ENCODE peak calls at places on chromosomes 16 and 17, in five cellular contexts. B, I, U, N and X are unnamed samples.
A peak's percentile ranks its signal among the peaks of the same experiment; 100 is the strongest.

GRCh38 chr16:89688395-89688794 is 1.9 kb downstream of the CDK10 start:
- DNase-seq in B (no peak), I (no peak), U (no peak), N (no peak), X (no peak)

GRCh38 chr16:68760671-68761275 is 23.7 kb downstream of the CDH1 start:
- DNase-seq in B (no peak), I (peak; percentile 30), U (no peak), N (no peak), X (no peak)

GRCh38 chr16:21650517-21650916 is 1.9 kb downstream of the IGSF6 start:
- DNase-seq in B (no peak), I (peak; percentile 45), U (no peak), N (no peak), X (no peak)

GRCh38 chr17:69084911-69085310 is 24.2 kb upstream of the ABCA9 start:
- DNase-seq in B (no peak), I (peak; percentile 14), U (peak; percentile 84), N (no peak), X (no peak)

GRCh38 chr16:85075236-85075924 is 36.9 kb downstream of the CIBAR2 start:
- DNase-seq in B (no peak), I (no peak), U (peak; percentile 78), N (no peak), X (no peak)

GRCh38 chr17:44102845-44103622 is 20.4 kb downstream of the HDAC5 start:
- DNase-seq in B (no peak), I (no peak), U (peak; percentile 89), N (peak; percentile 71), X (no peak)

GRCh38 chr17:21817791-21818364 is 125.6 kb downstream of the KCNJ18 start:
- DNase-seq in B (no peak), I (no peak), U (no peak), N (no peak), X (no peak)

GRCh38 chr17:78089557-78090281 is 38.8 kb downstream of the TMC6 start:
- DNase-seq in B (no peak), I (no peak), U (no peak), N (no peak), X (no peak)

GRCh38 chr17:35187481-35187880 is 6.7 kb downstream of the SLC35G3 start:
- DNase-seq in B (no peak), I (no peak), U (no peak), N (no peak), X (no peak)

GRCh38 chr16:27335349-27336052 is 21.7 kb downstream of the IL4R start:
- DNase-seq in B (no peak), I (peak; percentile 83), U (no peak), N (no peak), X (no peak)

GRCh38 chr16:88634994-88635670 is 3.2 kb upstream of the IL17C start:
- DNase-seq in B (no peak), I (peak; percentile 36), U (peak; percentile 23), N (no peak), X (no peak)

GRCh38 chr17:47267354-47267828 is 13.8 kb downstream of the ITGB3 start:
- DNase-seq in B (no peak), I (peak; percentile 91), U (peak; percentile 34), N (no peak), X (no peak)

GRCh38 chr17:13415877-13416416 is 185.8 kb downstream of the HS3ST3A1 start:
- DNase-seq in B (no peak), I (peak; percentile 93), U (no peak), N (peak; percentile 51), X (no peak)

GRCh38 chr17:57902117-57902799 is 52.4 kb upstream of the MRPS23 start:
- DNase-seq in B (no peak), I (no peak), U (no peak), N (no peak), X (no peak)

GRCh38 chr17:10993126-10993525 is 155.2 kb upstream of the PIRT start:
- DNase-seq in B (no peak), I (no peak), U (no peak), N (peak; percentile 19), X (no peak)

GRCh38 chr17:34886831-34887230 is 74.4 kb downstream of the CCT6B start:
- DNase-seq in B (no peak), I (no peak), U (peak; percentile 90), N (no peak), X (no peak)

GRCh38 chr17:73870035-73870434 is 225.8 kb upstream of the SDK2 start:
- DNase-seq in B (no peak), I (no peak), U (no peak), N (no peak), X (no peak)

GRCh38 chr17:64056269-64057005 is 36.0 kb upstream of the ICAM2 start:
- DNase-seq in B (no peak), I (no peak), U (peak; percentile 97), N (no peak), X (no peak)

GRCh38 chr17:15398291-15398690 is 56.9 kb upstream of the TEKT3 start:
- DNase-seq in B (no peak), I (peak; percentile 80), U (peak; percentile 78), N (no peak), X (no peak)

GRCh38 chr16:67260426-67261063 is 11.8 kb downstream of the SLC9A5 start:
- DNase-seq in B (no peak), I (peak; percentile 77), U (peak; percentile 81), N (no peak), X (peak; percentile 23)

GRCh38 chr17:3030096-3030495 is 33.3 kb downstream of the OR1D5 start:
- DNase-seq in B (peak; percentile 20), I (peak; percentile 83), U (no peak), N (no peak), X (peak; percentile 23)

GRCh38 chr17:57722704-57723043 is 22.4 kb downstream of the CCDC182 start:
- DNase-seq in B (no peak), I (no peak), U (no peak), N (no peak), X (no peak)

GRCh38 chr17:59342681-59343127 is 11.2 kb downstream of the YPEL2 start:
- DNase-seq in B (no peak), I (no peak), U (no peak), N (no peak), X (no peak)

GRCh38 chr16:1493746-1494094 is 560 bp downstream of the TELO2 start:
- DNase-seq in B (no peak), I (peak; percentile 61), U (peak; percentile 21), N (no peak), X (no peak)

GRCh38 chr17:39236383-39236927 is 10.7 kb upstream of the STAC2 start:
- DNase-seq in B (no peak), I (no peak), U (no peak), N (no peak), X (no peak)

GRCh38 chr17:4986403-4986802 is 1.1 kb downstream of the CAMTA2 start:
- DNase-seq in B (no peak), I (peak; percentile 37), U (no peak), N (no peak), X (no peak)

GRCh38 chr16:80277182-80277581 is 263.6 kb upstream of the DYNLRB2 start:
- DNase-seq in B (no peak), I (no peak), U (peak; percentile 78), N (no peak), X (no peak)

GRCh38 chr17:74303300-74303699 is 22.7 kb upstream of the KIF19 start:
- DNase-seq in B (no peak), I (no peak), U (no peak), N (no peak), X (no peak)

GRCh38 chr17:73713136-73713535 is 68.9 kb upstream of the SDK2 start:
- DNase-seq in B (no peak), I (no peak), U (no peak), N (no peak), X (no peak)

GRCh38 chr16:59385953-59386352 is 651.8 kb upstream of the GOT2 start:
- DNase-seq in B (no peak), I (peak; percentile 65), U (peak; percentile 2), N (no peak), X (no peak)

GRCh38 chr16:4654387-4654901 is 29.8 kb downstream of the MGRN1 start:
- DNase-seq in B (no peak), I (no peak), U (no peak), N (no peak), X (no peak)
- H3K4me3 ChIP-seq in B (no peak overlapping the region), I (no peak overlapping the region), U (no peak overlapping the region), N (no peak overlapping the region), X (no peak overlapping the region)

GRCh38 chr17:72419866-72420774 is 299.3 kb downstream of the SOX9 start:
- DNase-seq in B (no peak), I (peak; percentile 12), U (no peak), N (no peak), X (no peak)

GRCh38 chr17:72422204-72422504 is 301.3 kb downstream of the SOX9 start:
- DNase-seq in B (no peak), I (no peak), U (no peak), N (no peak), X (no peak)

GRCh38 chr17:72422505-72423285 is 301.9 kb downstream of the SOX9 start:
- DNase-seq in B (no peak), I (peak; percentile 93), U (peak; percentile 73), N (peak; percentile 37), X (peak; percentile 82)

GRCh38 chr17:72420775-72421127 is 299.9 kb downstream of the SOX9 start:
- DNase-seq in B (no peak), I (no peak), U (no peak), N (no peak), X (no peak)

GRCh38 chr17:72421128-72422092 is 300.6 kb downstream of the SOX9 start:
- DNase-seq in B (no peak), I (peak; percentile 98), U (peak; percentile 68), N (no peak), X (no peak)
- H3K4me1 ChIP-seq in B (no peaks in the 10 kb centered on the region), I (peaks cover 33% of the 10 kb centered on the region), U (no peaks in the 10 kb centered on the region), N (peaks cover 6% of the 10 kb centered on the region), X (no peaks in the 10 kb centered on the region)

GRCh38 chr16:58024347-58024672 is 1.2 kb upstream of the MMP15 start:
- DNase-seq in B (no peak), I (no peak), U (no peak), N (peak; percentile 19), X (no peak)
- H3K4me3 ChIP-seq in B (no peak overlapping the region), I (no peak overlapping the region), U (no peak overlapping the region), N (peak overlapping the region; percentile 84), X (peak overlapping the region; percentile 71)

DNA sequence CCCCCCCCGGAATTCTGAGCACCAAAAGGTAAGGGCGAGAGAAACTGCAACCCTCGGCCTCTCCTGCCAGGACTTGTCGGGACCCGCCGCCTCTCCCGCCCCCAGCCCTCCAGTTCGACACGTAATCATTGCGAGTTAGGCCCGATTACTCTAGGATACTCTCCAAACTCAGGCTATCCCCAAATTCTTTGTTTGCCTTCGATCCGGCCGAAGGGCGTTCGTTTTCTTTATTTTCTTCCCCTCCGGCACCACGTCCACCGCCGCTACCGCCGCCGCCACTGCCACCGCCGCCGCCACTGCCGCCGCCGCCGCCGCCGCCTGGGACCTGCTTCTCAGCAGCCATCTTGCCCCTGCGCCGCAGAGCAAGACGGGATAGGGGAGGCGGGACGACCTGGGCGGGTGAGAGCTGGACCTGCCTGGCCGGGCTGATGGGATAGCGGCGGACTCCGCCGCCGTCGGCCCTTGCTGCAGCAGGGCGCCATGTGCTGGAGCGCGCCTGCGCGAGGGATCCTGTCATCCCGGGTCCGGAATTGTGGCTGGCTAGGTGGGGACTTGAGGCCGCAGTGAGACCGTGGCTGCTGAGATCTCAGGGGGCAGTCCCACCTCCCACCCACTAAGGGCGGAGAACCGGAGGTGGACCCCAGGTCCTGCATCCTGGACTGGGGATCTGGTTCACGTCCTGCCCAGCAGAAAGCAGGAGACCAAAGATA is at the start of gene SRP68:
- DNase-seq in B (peak; percentile 92), I (peak; percentile 96), U (peak; percentile 96), N (peak; percentile 91), X (peak; percentile 94)
- H3K4me1 ChIP-seq in B (peaks cover 18% of the 10 kb centered on the region), I (peaks cover 11% of the 10 kb centered on the region), U (peaks cover 5% of the 10 kb centered on the region), N (peaks cover 76% of the 10 kb centered on the region), X (no peaks in the 10 kb centered on the region)